ENCODE peak calls at places on chromosome 13, in six cellular contexts. R is cardiac fibroblast, D is testis, G is HFF-Myc, B is AG10803, S is foreskin fibroblast. V is an unnamed sample.
A peak's percentile ranks its signal among the peaks of the same experiment; 100 is the strongest.

GRCh38 chr13:60165391-60166099 is 1.8 kb upstream of the DIAPH3 start:
- DNase-seq in R (no peak), D (no peak), G (peak; percentile 24), B (peak; percentile 12), S (no peak), V (no peak)

GRCh38 chr13:97134364-97135095 is 87.6 kb upstream of the MBNL2 start:
- DNase-seq in R (peak; percentile 60), D (no peak), G (no peak), B (no peak), S (no peak), V (no peak)

GRCh38 chr13:98838776-98839175 is 86.3 kb upstream of the SLC15A1 start:
- DNase-seq in R (no peak), D (no peak), G (no peak), B (peak; percentile 6), S (no peak), V (no peak)

GRCh38 chr13:30463820-30464495 is 1.8 kb downstream of the HMGB1 start:
- DNase-seq in R (peak; percentile 78), D (peak; percentile 67), G (no peak), B (peak; percentile 68), S (peak; percentile 58), V (no peak)

GRCh38 chr13:70339738-70340137 is 231.5 kb upstream of the KLHL1 start:
- DNase-seq in R (peak; percentile 0), D (peak; percentile 38), G (no peak), B (no peak), S (no peak), V (no peak)

GRCh38 chr13:110277357-110277950 is 29.5 kb downstream of the COL4A1 start:
- DNase-seq in R (no peak), D (no peak), G (no peak), B (no peak), S (no peak), V (no peak)

GRCh38 chr13:75776550-75776949 is 140.4 kb downstream of the LMO7 start:
- DNase-seq in R (no peak), D (no peak), G (no peak), B (no peak), S (no peak), V (no peak)

GRCh38 chr13:102597029-102598015 is 536 bp downstream of the TPP2 start:
- DNase-seq in R (peak; percentile 23), D (peak; percentile 32), G (no peak), B (peak; percentile 20), S (no peak), V (no peak)

GRCh38 chr13:39867807-39868206 is 212.3 kb downstream of the COG6 start:
- DNase-seq in R (no peak), D (no peak), G (no peak), B (no peak), S (no peak), V (no peak)

GRCh38 chr13:73778242-73778864 is 355.9 kb downstream of the KLF12 start:
- DNase-seq in R (no peak), D (no peak), G (no peak), B (no peak), S (no peak), V (no peak)

GRCh38 chr13:53064721-53065120 is 36.1 kb downstream of the OLFM4 start:
- DNase-seq in R (no peak), D (no peak), G (no peak), B (no peak), S (no peak), V (no peak)

GRCh38 chr13:60411983-60412382 is 15.0 kb downstream of the TDRD3 start:
- DNase-seq in R (peak; percentile 19), D (no peak), G (no peak), B (peak; percentile 5), S (no peak), V (no peak)

GRCh38 chr13:75384881-75385707 is 96.9 kb downstream of the TBC1D4 start:
- DNase-seq in R (peak; percentile 13), D (no peak), G (no peak), B (no peak), S (no peak), V (no peak)

GRCh38 chr13:110403315-110403714 is 96.2 kb downstream of the COL4A2 start:
- DNase-seq in R (peak; percentile 90), D (no peak), G (no peak), B (peak; percentile 94), S (peak; percentile 73), V (peak; percentile 87)

GRCh38 chr13:38391341-38391740 is 41.7 kb downstream of the UFM1 start:
- DNase-seq in R (no peak), D (no peak), G (no peak), B (no peak), S (no peak), V (no peak)

GRCh38 chr13:109500146-109500773 is 286.1 kb downstream of the IRS2 start:
- DNase-seq in R (peak; percentile 31), D (peak; percentile 32), G (no peak), B (no peak), S (no peak), V (no peak)

GRCh38 chr13:27006519-27007161 is 165.0 kb downstream of the USP12 start:
- DNase-seq in R (peak; percentile 33), D (no peak), G (no peak), B (peak; percentile 40), S (peak; percentile 24), V (no peak)

GRCh38 chr13:100545684-100546061 is 42.9 kb downstream of the GGACT start:
- DNase-seq in R (no peak), D (no peak), G (no peak), B (no peak), S (no peak), V (no peak)

GRCh38 chr13:101845501-101846012 is 393.1 kb downstream of the ITGBL1 start:
- DNase-seq in R (peak; percentile 7), D (no peak), G (no peak), B (peak; percentile 0), S (no peak), V (no peak)

GRCh38 chr13:44231786-44232516 is 141.7 kb upstream of the SERP2 start:
- DNase-seq in R (peak; percentile 99), D (no peak), G (peak; percentile 51), B (peak; percentile 95), S (peak; percentile 86), V (peak; percentile 62)

GRCh38 chr13:51967482-51968446 is 43.5 kb downstream of the ATP7B start:
- DNase-seq in R (no peak), D (no peak), G (no peak), B (no peak), S (no peak), V (no peak)

GRCh38 chr13:64088491-64088890 is 2672.8 kb upstream of the PCDH20 start:
- DNase-seq in R (no peak), D (no peak), G (no peak), B (no peak), S (no peak), V (no peak)

GRCh38 chr13:99723847-99724246 is 222.6 kb downstream of the TM9SF2 start:
- DNase-seq in R (no peak), D (no peak), G (no peak), B (no peak), S (no peak), V (no peak)

GRCh38 chr13:50969691-50970090 is 60.1 kb downstream of the RNASEH2B start:
- DNase-seq in R (no peak), D (no peak), G (no peak), B (peak; percentile 5), S (no peak), V (no peak)

DNA sequence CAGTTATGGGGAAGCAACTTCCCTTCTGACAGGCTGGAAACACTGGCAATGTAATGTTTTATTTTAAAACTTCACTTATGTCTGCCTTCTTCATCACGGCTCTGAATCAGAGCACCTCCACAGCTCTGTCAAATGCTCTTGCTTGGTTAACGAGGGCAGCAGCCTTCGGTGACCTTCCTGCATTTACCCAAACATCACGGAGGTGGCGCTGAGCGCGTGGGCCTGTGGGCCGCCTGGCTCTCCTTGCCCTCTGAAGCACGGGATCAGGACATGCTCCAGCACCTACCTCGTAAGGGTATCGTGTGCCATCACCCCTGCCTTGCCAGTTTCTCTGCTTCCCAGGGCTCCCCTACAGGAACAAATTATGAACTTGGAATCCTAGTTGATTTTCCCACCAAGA is 310.0 kb downstream of the TEX29 start:
- DNase-seq in R (no peak), D (no peak), G (no peak), B (no peak), S (no peak), V (no peak)
- TF ChIP-seq CTCF in R (no peak), D (no peak), G (no peak), B (no peak), S (no peak), V (no peak)

GRCh38 chr13:20583803-20584293 is 16.9 kb downstream of the IFT88 start:
- DNase-seq in R (no peak), D (no peak), G (no peak), B (no peak), S (no peak), V (no peak)
- H3K4me3 ChIP-seq in R (no peak overlapping the region), D (no peak overlapping the region), G (no peak overlapping the region), B (no peak overlapping the region), S (no peak overlapping the region), V (no peak overlapping the region)

DNA sequence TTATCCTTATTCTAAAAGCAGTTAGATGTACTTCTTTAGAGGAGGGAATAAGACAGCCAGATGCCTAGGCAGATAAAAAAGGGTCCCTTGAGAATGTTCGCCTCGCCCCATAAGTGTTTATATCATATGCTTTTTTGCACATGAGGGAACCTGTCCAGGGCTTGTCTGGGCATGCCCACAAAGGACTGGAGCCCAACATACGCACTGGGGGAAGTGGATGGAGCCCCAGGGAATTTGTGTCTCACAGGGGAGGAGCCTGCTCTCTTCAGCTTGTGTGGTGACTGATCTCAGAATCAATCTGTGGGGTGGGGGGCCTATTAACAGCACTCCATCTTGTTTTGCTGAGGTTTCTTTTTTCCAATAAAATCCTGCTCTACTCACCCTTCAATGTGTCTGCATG is 22.6 kb downstream of the MED4 start:
- DNase-seq in R (peak; percentile 46), D (no peak), G (no peak), B (no peak), S (no peak), V (no peak)
- TF ChIP-seq CTCF in R (no peak), D (no peak), G (no peak), B (no peak), S (no peak), V (no peak)

GRCh38 chr13:112072531-112073244 is 5.7 kb downstream of the SOX1 start:
- DNase-seq in R (no peak), D (no peak), G (no peak), B (no peak), S (no peak), V (no peak)

GRCh38 chr13:112071011-112071901 is 4.3 kb downstream of the SOX1 start:
- DNase-seq in R (no peak), D (no peak), G (no peak), B (no peak), S (no peak), V (no peak)

GRCh38 chr13:112073245-112074138 is 6.5 kb downstream of the SOX1 start:
- DNase-seq in R (no peak), D (no peak), G (no peak), B (no peak), S (no peak), V (no peak)

GRCh38 chr13:112069727-112070300 is 2.9 kb downstream of the SOX1 start:
- DNase-seq in R (no peak), D (no peak), G (no peak), B (no peak), S (no peak), V (no peak)

GRCh38 chr13:112071902-112072530 is 5.1 kb downstream of the SOX1 start:
- DNase-seq in R (no peak), D (no peak), G (no peak), B (no peak), S (no peak), V (no peak)
- H3K4me3 ChIP-seq in R (no peak overlapping the region), D (peak overlapping the region; percentile 26), G (no peak overlapping the region), B (no peak overlapping the region), S (no peak overlapping the region), V (no peak overlapping the region)

GRCh38 chr13:55199132-55199531 is 1941.6 kb upstream of the PRR20A start:
- DNase-seq in R (no peak), D (peak; percentile 52), G (no peak), B (no peak), S (no peak), V (no peak)
- TF ChIP-seq CTCF in R (no peak), D (peak; percentile 13), G (no peak), B (no peak), S (no peak), V (no peak)

V was measured in AG04449.